ENCODE peak calls at places on chromosome 22, in five cellular contexts. G is IMR-90, R is stomach, O is neuronal stem cell, L is brain microvascular endothelial cell. C is an unnamed sample.

GRCh38 chr22:19886605-19887250 is 32.1 kb upstream of the GNB1L start:
- DNase-seq in O (no peak), R (no peak), G (peak), L (no peak), C (no peak)

GRCh38 chr22:25829808-25830777 is 88.1 kb downstream of the MYO18B start:
- DNase-seq in G (no peak), R (no peak), O (no peak), L (no peak), C (no peak)

GRCh38 chr22:28051091-28051786 is 132.2 kb upstream of the PITPNB start:
- DNase-seq in G (no peak), R (no peak), L (no peak), O (no peak), C (no peak)

GRCh38 chr22:46798366-46799057 is 36.1 kb downstream of the TBC1D22A start:
- DNase-seq in R (peak), L (peak), G (peak), O (peak), C (peak)

GRCh38 chr22:49787861-49788260 is 39.8 kb downstream of the BRD1 start:
- DNase-seq in R (no peak), O (no peak), G (no peak), L (no peak), C (no peak)

GRCh38 chr22:41469218-41469851 is 418 bp downstream of the ACO2 start:
- DNase-seq in R (peak), L (no peak), O (no peak), G (no peak), C (peak)

GRCh38 chr22:25406510-25407210 is 157.8 kb upstream of the GRK3 start:
- DNase-seq in R (no peak), G (no peak), O (no peak), L (no peak), C (no peak)

GRCh38 chr22:32203181-32204105 is 1.4 kb downstream of the RFPL2 start:
- DNase-seq in L (no peak), O (no peak), R (no peak), G (no peak), C (no peak)

GRCh38 chr22:46864314-46865051 is 102.0 kb downstream of the TBC1D22A start:
- DNase-seq in R (no peak), L (no peak), G (no peak), O (no peak), C (peak)

GRCh38 chr22:41305646-41306045 is 4.3 kb downstream of the ZC3H7B start:
- DNase-seq in G (peak), R (no peak), O (no peak), L (no peak), C (no peak)

GRCh38 chr22:24416095-24416494 is 11.3 kb upstream of the ADORA2A start:
- DNase-seq in R (no peak), G (no peak), O (no peak), L (no peak), C (no peak)

GRCh38 chr22:37662039-37662438 is 3.5 kb downstream of the PDXP start:
- DNase-seq in G (no peak), R (no peak), L (no peak), O (no peak), C (no peak)

GRCh38 chr22:37664249-37665101 is 6.0 kb downstream of the PDXP start:
- DNase-seq in O (no peak), G (no peak), R (no peak), L (no peak), C (peak)

GRCh38 chr22:37661160-37661924 is 2.8 kb downstream of the PDXP start:
- DNase-seq in G (peak), R (no peak), L (peak), O (no peak), C (no peak)

GRCh38 chr22:37665487-37665886 is 7.0 kb downstream of the PDXP start:
- DNase-seq in R (no peak), L (no peak), O (no peak), G (no peak), C (no peak)

DNA sequence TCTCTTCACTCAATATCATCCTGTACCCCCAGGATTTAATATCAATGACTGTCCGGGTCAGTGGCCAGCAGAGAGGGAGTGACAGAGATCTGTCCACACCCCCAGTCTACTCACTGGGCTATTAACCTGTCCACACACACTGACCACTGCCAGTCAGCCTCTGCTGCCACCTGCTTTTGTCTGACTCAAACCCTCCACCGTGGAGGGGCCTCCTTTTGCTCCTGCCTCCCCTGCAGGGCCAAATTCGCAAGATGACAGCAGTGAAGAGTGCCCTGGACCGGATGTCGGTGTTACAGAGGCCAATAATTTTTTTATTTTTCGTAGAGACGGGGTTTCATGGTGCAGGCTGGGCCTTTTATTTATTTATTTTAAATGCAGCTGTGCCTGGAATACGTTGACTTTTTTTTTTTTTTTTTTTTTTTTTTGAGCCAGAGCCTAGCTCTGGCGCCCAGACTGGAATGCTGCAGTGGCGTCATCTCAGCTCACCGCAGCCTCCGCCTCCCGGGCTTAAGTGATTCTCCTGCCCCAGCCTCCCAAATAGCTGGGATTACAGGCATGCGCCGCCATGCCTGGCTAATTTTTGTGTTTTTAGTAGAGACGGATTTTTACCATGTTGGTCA is 5.1 kb downstream of the PDXP start:
- DNase-seq in L (peak), O (no peak), G (peak), R (no peak), C (no peak)
- H3K27ac ChIP-seq in L (no peak), O (no peak), G (peak), R (peak), C (peak)

DNA sequence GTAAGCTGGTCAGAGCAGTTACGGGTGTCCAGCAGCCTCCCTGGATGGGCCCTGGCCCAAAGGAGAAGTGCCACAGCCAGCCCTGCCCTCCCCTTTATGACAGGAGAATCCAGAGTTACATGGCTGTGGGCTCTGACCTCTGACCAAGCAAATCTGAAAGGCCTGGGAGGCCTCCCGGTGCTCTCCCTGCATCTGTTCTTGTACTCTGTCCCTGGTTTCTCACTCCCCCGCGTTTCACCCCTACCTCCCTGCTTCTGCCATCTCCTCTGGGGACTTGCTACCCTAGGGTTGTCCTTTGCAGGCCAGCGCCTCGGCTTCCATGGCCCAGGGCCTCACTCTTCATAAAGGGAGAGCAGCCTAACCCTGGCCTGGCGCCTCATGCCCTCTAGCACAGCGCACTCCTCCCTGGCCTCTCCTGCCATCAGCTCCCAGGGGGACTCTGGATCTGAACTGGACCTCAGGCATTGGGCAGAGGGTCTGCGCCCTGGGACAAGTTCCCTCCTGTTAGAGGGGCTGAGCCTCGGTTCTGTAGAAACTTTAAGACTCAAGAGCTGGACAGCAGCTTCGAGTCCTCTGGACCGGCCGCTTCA is 10.7 kb downstream of the PICK1 start:
- DNase-seq in O (no peak), R (no peak), L (no peak), G (no peak), C (no peak)
- H3K27ac ChIP-seq in O (no peak), R (no peak), L (no peak), G (no peak), C (no peak)

GRCh38 chr22:30434775-30435315 is 9.3 kb downstream of the MTFP1 start:
- DNase-seq in O (no peak), R (no peak), L (no peak), G (no peak), C (no peak)
- H3K27ac ChIP-seq in O (no peak), R (peak), L (no peak), G (no peak), C (peak)

GRCh38 chr22:17578129-17578754 is 14.9 kb downstream of the SLC25A18 start:
- DNase-seq in O (no peak), L (no peak), R (peak), G (peak), C (no peak)
- H3K27ac ChIP-seq in O (no peak), L (no peak), R (peak), G (no peak), C (no peak)

GRCh38 chr22:44755956-44756361 is 3.6 kb downstream of the ARHGAP8 start:
- DNase-seq in R (peak), O (no peak), L (no peak), G (no peak), C (peak)
- H3K27ac ChIP-seq in R (peak), O (no peak), L (no peak), G (no peak), C (no peak)

GRCh38 chr22:30307026-30307574 is 17.8 kb upstream of the CASTOR1 start:
- DNase-seq in O (no peak), R (no peak), L (no peak), G (no peak), C (no peak)

GRCh38 chr22:30305906-30306628 is 16.8 kb upstream of the CASTOR1 start:
- DNase-seq in R (no peak), L (no peak), G (no peak), O (no peak), C (peak)

GRCh38 chr22:30308096-30308495 is 18.6 kb downstream of the TBC1D10A start:
- DNase-seq in O (no peak), G (no peak), R (no peak), L (no peak), C (no peak)

GRCh38 chr22:30305519-30305905 is 16.2 kb upstream of the CASTOR1 start:
- DNase-seq in O (no peak), L (no peak), R (peak), G (no peak), C (peak)

DNA sequence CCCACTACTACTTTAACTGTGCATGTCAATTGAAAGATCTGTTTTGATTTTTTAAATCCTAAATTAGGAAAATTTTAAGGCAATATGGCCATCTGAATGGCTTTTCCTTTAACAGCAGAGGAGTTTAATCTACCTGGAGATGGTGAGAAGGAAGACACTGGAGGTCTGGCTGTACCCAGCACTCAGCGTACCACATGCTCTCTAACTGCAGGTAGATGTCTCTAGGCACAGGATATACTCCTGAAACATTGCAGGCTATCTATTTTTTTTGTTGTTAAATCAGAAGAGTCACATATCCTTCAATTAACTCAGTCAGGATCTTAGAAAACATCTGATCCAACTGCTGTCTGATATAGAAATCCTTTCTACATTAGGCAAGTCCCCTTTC is 17.3 kb upstream of the CASTOR1 start:
- DNase-seq in G (no peak), R (no peak), L (no peak), O (no peak), C (no peak)
- H3K27ac ChIP-seq in G (no peak), R (peak), L (no peak), O (no peak), C (peak)

DNA sequence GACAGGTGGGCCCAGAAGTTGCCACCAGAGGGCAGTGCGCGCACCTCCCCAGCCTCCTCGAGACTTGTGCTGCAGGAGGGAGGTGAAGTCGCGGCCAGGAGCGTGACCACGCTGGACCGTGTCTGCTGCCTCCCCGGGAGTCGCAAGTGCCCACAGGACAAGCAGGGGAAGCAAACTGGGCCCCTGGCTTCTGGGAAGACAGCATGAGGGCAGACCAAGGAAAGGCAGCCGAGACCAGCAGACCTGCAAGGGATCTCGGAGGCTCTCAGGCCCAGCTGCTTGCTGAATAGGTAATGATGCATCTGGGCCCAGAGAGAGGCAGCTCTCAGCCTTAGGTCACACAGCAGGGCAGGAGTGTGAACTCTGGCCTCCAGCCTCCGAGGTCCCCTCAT is 17.0 kb upstream of the IL2RB start:
- DNase-seq in R (peak), G (peak), L (peak), O (peak), C (peak)
- H3K27ac ChIP-seq in R (peak), G (no peak), L (no peak), O (no peak), C (peak)

C was measured in small intestine.